ENCODE peak calls at places on chromosomes 4 and X, in six cellular contexts. One of them, this sample, is unnamed.

GRCh38 chr4:4843651-4844291 is 15.7 kb upstream of the MSX1 start:
- DNase-seq in AML-193: no peak
- DNase-seq in colonic mucosa: no peak
- DNase-seq in RPMI7951: no peak
- DNase-seq in GM13976: no peak
- DNase-seq in activated naive CD8-positive, alpha-beta T cell treated with anti-CD3 and anti-CD28 coated beads, Interleukin-2, amount 50 U/mL, for 24 hours: no peak
- DNase-seq in this sample: no peak

GRCh38 chr4:41012308-41012707 is 202.0 kb downstream of the APBB2 start:
- DNase-seq in AML-193: no peak
- DNase-seq in colonic mucosa: no peak
- DNase-seq in RPMI7951: no peak
- DNase-seq in GM13976: no peak
- DNase-seq in activated naive CD8-positive, alpha-beta T cell treated with anti-CD3 and anti-CD28 coated beads, Interleukin-2, amount 50 U/mL, for 24 hours: no peak
- DNase-seq in this sample: no peak

GRCh38 chr4:2831611-2832308 is 11.9 kb upstream of the ADD1 start:
- DNase-seq in AML-193: no peak
- DNase-seq in colonic mucosa: no peak
- DNase-seq in RPMI7951: no peak
- DNase-seq in GM13976: no peak
- DNase-seq in activated naive CD8-positive, alpha-beta T cell treated with anti-CD3 and anti-CD28 coated beads, Interleukin-2, amount 50 U/mL, for 24 hours: no peak
- DNase-seq in this sample: no peak

GRCh38 chrX:131187234-131187633 is 101.9 kb downstream of the IGSF1 start:
- DNase-seq in AML-193: no peak
- DNase-seq in colonic mucosa: no peak
- DNase-seq in RPMI7951: no peak
- DNase-seq in GM13976: no peak
- DNase-seq in activated naive CD8-positive, alpha-beta T cell treated with anti-CD3 and anti-CD28 coated beads, Interleukin-2, amount 50 U/mL, for 24 hours: no peak
- DNase-seq in this sample: no peak

GRCh38 chr4:153372967-153373562 is 28.6 kb downstream of the MND1 start:
- DNase-seq in AML-193: no peak
- DNase-seq in colonic mucosa: no peak
- DNase-seq in RPMI7951: no peak
- DNase-seq in GM13976: no peak
- DNase-seq in activated naive CD8-positive, alpha-beta T cell treated with anti-CD3 and anti-CD28 coated beads, Interleukin-2, amount 50 U/mL, for 24 hours: no peak
- DNase-seq in this sample: no peak

GRCh38 chr4:617644-618330 is 7.6 kb upstream of the PDE6B start:
- DNase-seq in AML-193: no peak
- DNase-seq in colonic mucosa: no peak
- DNase-seq in RPMI7951: no peak
- DNase-seq in GM13976: no peak
- DNase-seq in activated naive CD8-positive, alpha-beta T cell treated with anti-CD3 and anti-CD28 coated beads, Interleukin-2, amount 50 U/mL, for 24 hours: no peak
- DNase-seq in this sample: no peak

GRCh38 chrX:47530054-47530453 is 31.0 kb upstream of the ARAF start:
- DNase-seq in AML-193: no peak
- DNase-seq in colonic mucosa: no peak
- DNase-seq in RPMI7951: no peak
- DNase-seq in GM13976: no peak
- DNase-seq in activated naive CD8-positive, alpha-beta T cell treated with anti-CD3 and anti-CD28 coated beads, Interleukin-2, amount 50 U/mL, for 24 hours: no peak
- DNase-seq in this sample: no peak

GRCh38 chr4:16865209-16865896 is 33.1 kb downstream of the LDB2 start:
- DNase-seq in AML-193: no peak
- DNase-seq in colonic mucosa: no peak
- DNase-seq in RPMI7951: no peak
- DNase-seq in GM13976: no peak
- DNase-seq in activated naive CD8-positive, alpha-beta T cell treated with anti-CD3 and anti-CD28 coated beads, Interleukin-2, amount 50 U/mL, for 24 hours: no peak
- DNase-seq in this sample: no peak

GRCh38 chrX:40087574-40088298 is 10.0 kb downstream of the BCOR start:
- DNase-seq in AML-193: no peak
- DNase-seq in colonic mucosa: no peak
- DNase-seq in RPMI7951: no peak
- DNase-seq in GM13976: no peak
- DNase-seq in activated naive CD8-positive, alpha-beta T cell treated with anti-CD3 and anti-CD28 coated beads, Interleukin-2, amount 50 U/mL, for 24 hours: no peak
- DNase-seq in this sample: no peak

GRCh38 chr4:77044458-77045124 is 31.2 kb downstream of the CCNI start:
- DNase-seq in AML-193: peak; percentile 29
- DNase-seq in colonic mucosa: no peak
- DNase-seq in RPMI7951: peak; percentile 44
- DNase-seq in GM13976: no peak
- DNase-seq in activated naive CD8-positive, alpha-beta T cell treated with anti-CD3 and anti-CD28 coated beads, Interleukin-2, amount 50 U/mL, for 24 hours: no peak
- DNase-seq in this sample: peak; percentile 20

GRCh38 chr4:48445704-48446103 is 37.4 kb upstream of the SLC10A4 start:
- DNase-seq in AML-193: peak; percentile 13
- DNase-seq in colonic mucosa: no peak
- DNase-seq in RPMI7951: peak; percentile 14
- DNase-seq in GM13976: peak; percentile 7
- DNase-seq in activated naive CD8-positive, alpha-beta T cell treated with anti-CD3 and anti-CD28 coated beads, Interleukin-2, amount 50 U/mL, for 24 hours: no peak
- DNase-seq in this sample: no peak

GRCh38 chr4:156829194-156829593 is 142.4 kb downstream of the PDGFC start:
- DNase-seq in AML-193: no peak
- DNase-seq in colonic mucosa: no peak
- DNase-seq in RPMI7951: peak; percentile 36
- DNase-seq in GM13976: no peak
- DNase-seq in activated naive CD8-positive, alpha-beta T cell treated with anti-CD3 and anti-CD28 coated beads, Interleukin-2, amount 50 U/mL, for 24 hours: no peak
- DNase-seq in this sample: no peak

GRCh38 chr4:156974264-156974663 is 2.7 kb upstream of the PDGFC start:
- DNase-seq in AML-193: no peak
- DNase-seq in colonic mucosa: no peak
- DNase-seq in RPMI7951: peak; percentile 78
- DNase-seq in GM13976: no peak
- DNase-seq in activated naive CD8-positive, alpha-beta T cell treated with anti-CD3 and anti-CD28 coated beads, Interleukin-2, amount 50 U/mL, for 24 hours: no peak
- DNase-seq in this sample: no peak

GRCh38 chr4:25953740-25954139 is 39.7 kb downstream of the SMIM20 start:
- DNase-seq in AML-193: no peak
- DNase-seq in colonic mucosa: no peak
- DNase-seq in RPMI7951: no peak
- DNase-seq in GM13976: no peak
- DNase-seq in activated naive CD8-positive, alpha-beta T cell treated with anti-CD3 and anti-CD28 coated beads, Interleukin-2, amount 50 U/mL, for 24 hours: no peak
- DNase-seq in this sample: no peak